ENCODE peak calls at places on chromosomes 7 and 10, in ten cellular contexts. A is neural progenitor cell, P is neural crest cell, W is colonic mucosa, J is Peyer's patch, N is foreskin fibroblast, F is Calu3, S is RWPE1, Q is heart right ventricle, B is mesothelial cell of epicardium. M is an unnamed sample.

GRCh38 chr7:77537136-77537594 is at the start of gene PTPN12:
- DNase-seq in A (no peak), P (no peak), W (no peak), J (no peak), N (no peak), F (no peak), S (no peak), Q (no peak), B (no peak), M (no peak)

GRCh38 chr7:105656922-105657521 is 75.7 kb upstream of the EFCAB10 start:
- DNase-seq in A (peak; percentile 75), P (peak; percentile 59), W (peak; percentile 79), J (peak; percentile 72), N (no peak), F (peak; percentile 48), S (no peak), Q (no peak), B (no peak), M (peak; percentile 61)

GRCh38 chr7:98429799-98430198 is 28.9 kb upstream of the BAIAP2L1 start:
- DNase-seq in A (no peak), P (no peak), W (no peak), J (no peak), N (no peak), F (no peak), S (no peak), Q (no peak), B (no peak), M (no peak)

GRCh38 chr7:83672157-83672556 is 23.2 kb upstream of the SEMA3E start:
- DNase-seq in A (peak; percentile 72), P (no peak), W (no peak), J (no peak), N (no peak), F (no peak), S (no peak), Q (no peak), B (no peak), M (no peak)

GRCh38 chr10:133087679-133088523 is at the start of gene ADGRA1:
- DNase-seq in A (peak; percentile 87), P (peak; percentile 31), W (no peak), J (no peak), N (no peak), F (peak; percentile 7), S (no peak), Q (no peak), B (no peak), M (no peak)

GRCh38 chr10:84247496-84247895 is 2.6 kb downstream of the RGR start:
- DNase-seq in A (no peak), P (no peak), W (no peak), J (no peak), N (no peak), F (no peak), S (no peak), Q (no peak), B (no peak), M (no peak)

GRCh38 chr10:92690211-92691041 is 671 bp downstream of the HHEX start:
- DNase-seq in A (peak; percentile 58), P (peak; percentile 13), W (peak; percentile 51), J (peak; percentile 74), N (peak; percentile 64), F (no peak), S (peak; percentile 52), Q (peak; percentile 67), B (no peak), M (peak; percentile 73)

GRCh38 chr7:42186181-42186580 is 50.8 kb downstream of the GLI3 start:
- DNase-seq in A (peak; percentile 59), P (peak; percentile 16), W (no peak), J (no peak), N (no peak), F (peak; percentile 26), S (no peak), Q (no peak), B (no peak), M (no peak)

DNA sequence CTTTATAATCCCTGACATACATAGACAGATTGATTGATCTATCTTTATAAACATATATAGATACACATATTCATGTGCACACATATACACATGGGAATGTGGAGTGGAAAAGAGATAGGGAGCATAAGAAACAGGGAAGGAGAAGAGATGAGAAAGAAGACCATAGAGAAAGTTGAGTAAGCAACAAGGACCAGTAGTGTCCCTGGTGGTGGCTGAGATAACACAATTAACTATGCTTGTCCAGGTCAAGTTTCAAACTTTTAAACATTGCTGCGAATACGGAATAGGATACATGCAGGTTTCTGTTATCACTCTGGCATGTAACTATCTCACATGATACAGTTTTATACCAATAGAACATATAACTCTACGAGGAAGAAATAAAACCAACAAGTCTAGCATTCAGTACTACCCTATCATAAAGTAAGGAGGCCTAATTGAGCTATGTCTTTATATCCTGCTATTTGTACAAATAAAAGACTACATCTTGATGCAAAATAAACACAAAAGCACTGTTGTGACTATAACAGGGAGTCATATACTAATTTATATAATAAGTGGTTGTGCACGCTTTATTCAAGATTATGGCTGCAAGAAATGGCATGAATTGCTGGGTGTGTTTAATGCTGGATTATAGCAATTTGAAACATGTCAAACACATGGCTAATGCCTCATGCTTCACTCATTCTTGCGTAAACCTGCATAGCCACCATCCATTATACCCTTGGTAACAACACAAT is 8.0 kb downstream of the FOXP2 start:
- DNase-seq in A (peak; percentile 29), P (no peak), W (no peak), J (no peak), N (no peak), F (no peak), S (no peak), Q (no peak), B (no peak), M (no peak)
- TF ChIP-seq CTCF in A (peak; percentile 51), P (peak; percentile 54), W (peak; percentile 30), J (peak; percentile 57), N (no peak), F (peak; percentile 32), S (peak; percentile 12), Q (no peak), B (peak; percentile 31), M (no peak)

GRCh38 chr7:156158213-156158612 is 345.9 kb upstream of the SHH start:
- DNase-seq in A (no peak), P (no peak), W (no peak), J (no peak), N (no peak), F (no peak), S (no peak), Q (no peak), B (peak; percentile 19), M (no peak)

GRCh38 chr7:156157409-156158012 is 345.2 kb upstream of the SHH start:
- DNase-seq in A (no peak), P (no peak), W (no peak), J (no peak), N (no peak), F (no peak), S (no peak), Q (no peak), B (peak; percentile 27), M (no peak)

GRCh38 chr7:156158693-156159092 is 346.4 kb upstream of the SHH start:
- DNase-seq in A (no peak), P (no peak), W (no peak), J (no peak), N (no peak), F (no peak), S (no peak), Q (no peak), B (peak; percentile 24), M (no peak)

GRCh38 chr7:156155988-156156733 is 343.9 kb upstream of the SHH start:
- DNase-seq in A (peak; percentile 40), P (no peak), W (no peak), J (no peak), N (no peak), F (no peak), S (no peak), Q (no peak), B (no peak), M (no peak)

DNA sequence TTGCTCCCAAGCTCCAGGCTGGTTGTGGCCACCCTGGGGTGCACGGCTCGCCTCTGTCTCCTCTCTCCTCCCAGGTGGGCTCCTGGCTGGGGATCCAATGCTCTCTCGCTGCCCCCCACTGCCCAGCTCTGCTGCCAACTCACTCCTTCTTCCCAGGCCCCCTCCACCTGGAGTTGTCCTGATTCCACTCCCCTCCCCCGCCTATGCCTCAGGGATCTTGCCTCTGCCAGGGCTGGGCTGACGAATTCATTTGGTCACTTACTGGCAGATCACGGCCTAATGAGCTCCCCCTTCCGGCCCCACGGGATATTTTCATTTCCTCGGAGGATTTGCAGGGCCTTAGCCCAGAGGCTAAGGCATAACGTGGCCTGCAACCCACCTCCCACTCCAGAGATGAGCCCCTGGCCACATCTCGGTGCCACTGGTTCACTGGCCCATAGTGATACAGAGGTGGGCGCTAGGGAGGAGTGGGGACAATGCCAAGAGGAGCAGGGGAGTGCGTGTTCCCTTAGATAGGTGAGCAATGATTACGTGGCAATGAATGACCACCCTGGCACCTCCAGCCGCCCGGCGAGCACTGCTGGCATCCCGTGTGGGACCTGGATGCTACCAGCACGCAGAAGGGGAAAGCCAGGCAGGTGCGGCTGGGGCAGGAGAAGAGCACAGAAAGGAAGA is 344.6 kb upstream of the SHH start:
- DNase-seq in A (peak; percentile 76), P (peak; percentile 52), W (no peak), J (no peak), N (no peak), F (peak; percentile 64), S (peak; percentile 23), Q (no peak), B (peak; percentile 43), M (no peak)
- TF ChIP-seq CTCF in A (peak; percentile 60), P (peak; percentile 58), W (no peak), J (peak; percentile 36), N (no peak), F (peak; percentile 42), S (no peak), Q (no peak), B (no peak), M (no peak)

GRCh38 chr7:123966936-123967335 is 41.9 kb downstream of the SPAM1 start:
- DNase-seq in A (no peak), P (no peak), W (no peak), J (no peak), N (no peak), F (peak; percentile 7), S (no peak), Q (no peak), B (no peak), M (no peak)
- TF ChIP-seq CTCF in A (no peak), P (peak; percentile 20), W (no peak), J (peak; percentile 71), N (no peak), F (no peak), S (no peak), Q (no peak), B (no peak), M (no peak)

DNA sequence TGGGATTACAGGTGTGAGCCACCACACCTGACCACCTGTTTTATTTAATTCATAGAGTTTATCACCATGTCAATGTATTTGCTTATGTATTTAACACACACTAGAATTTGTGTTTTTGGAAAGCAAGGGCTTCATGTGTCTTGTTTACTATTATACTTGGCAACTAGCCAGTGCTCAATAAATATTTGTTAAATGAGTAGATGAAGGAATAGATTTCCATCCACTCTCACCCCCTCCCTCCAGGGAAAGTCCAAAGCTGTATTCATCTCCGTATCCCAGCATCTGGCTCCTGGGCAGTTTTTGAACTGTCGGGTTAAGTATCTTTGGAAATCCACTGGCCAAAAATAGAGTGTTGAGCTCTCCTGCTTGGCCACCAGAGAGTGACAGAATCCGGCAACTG is 4.6 kb upstream of the RADIL start:
- DNase-seq in A (no peak), P (no peak), W (no peak), J (no peak), N (no peak), F (no peak), S (no peak), Q (no peak), B (no peak), M (no peak)
- TF ChIP-seq CTCF in A (no peak), P (no peak), W (no peak), J (no peak), N (no peak), F (no peak), S (no peak), Q (no peak), B (no peak), M (no peak)

GRCh38 chr7:107032720-107033438 is 11.6 kb upstream of the PRKAR2B start:
- DNase-seq in A (no peak), P (no peak), W (no peak), J (no peak), N (no peak), F (no peak), S (no peak), Q (no peak), B (no peak), M (no peak)
- TF ChIP-seq CTCF in A (no peak), P (no peak), W (no peak), J (no peak), N (no peak), F (no peak), S (no peak), Q (no peak), B (no peak), M (no peak)

M was measured in CD14-positive monocyte.